ENCODE peak calls at places on chromosomes 2 and 18, in five cellular contexts. N is uterus, Q is GM10248, O is tibial artery, S is brain microvascular endothelial cell. H is an unnamed sample.

GRCh38 chr2:129910446-129911362 is 68.8 kb upstream of the RAB6C start:
- DNase-seq in N (no peak), Q (no peak), O (no peak), S (no peak), H (no peak)

GRCh38 chr2:218020281-218020680 is 17.5 kb upstream of the TNS1 start:
- DNase-seq in N (no peak), Q (no peak), O (peak), S (no peak), H (peak)

GRCh38 chr2:42558827-42559226 is 9.6 kb upstream of the MTA3 start:
- DNase-seq in N (no peak), Q (no peak), O (no peak), S (no peak), H (no peak)

GRCh38 chr18:76958692-76959341 is 136.5 kb downstream of the ZNF236 start:
- DNase-seq in N (no peak), Q (no peak), O (no peak), S (peak), H (no peak)

GRCh38 chr2:160247295-160247694 is 47.2 kb upstream of the ITGB6 start:
- DNase-seq in N (no peak), Q (no peak), O (no peak), S (no peak), H (no peak)

GRCh38 chr2:62803961-62804360 is 98.4 kb downstream of the EHBP1 start:
- DNase-seq in N (no peak), Q (no peak), O (no peak), S (no peak), H (no peak)

GRCh38 chr2:33212151-33212550 is 264.3 kb upstream of the RASGRP3 start:
- DNase-seq in N (no peak), Q (no peak), O (peak), S (peak), H (no peak)

GRCh38 chr18:44680271-44681038 is at the start of gene SETBP1:
- DNase-seq in N (peak), Q (peak), O (peak), S (no peak), H (no peak)

GRCh38 chr2:119282139-119282965 is 58.7 kb downstream of the STEAP3 start:
- DNase-seq in N (no peak), Q (no peak), O (no peak), S (no peak), H (no peak)

GRCh38 chr18:48875942-48876511 is 74.7 kb downstream of the SMAD7 start:
- DNase-seq in N (no peak), Q (no peak), O (peak), S (no peak), H (peak)

GRCh38 chr2:161604901-161605300 is 19.3 kb upstream of the SLC4A10 start:
- DNase-seq in N (no peak), Q (no peak), O (no peak), S (no peak), H (no peak)

GRCh38 chr2:96648306-96648705 is 5.7 kb downstream of the FER1L5 start:
- DNase-seq in N (no peak), Q (no peak), O (no peak), S (no peak), H (no peak)

GRCh38 chr2:15813481-15814266 is 126.7 kb upstream of the MYCN start:
- DNase-seq in N (no peak), Q (no peak), O (no peak), S (no peak), H (no peak)

GRCh38 chr18:48540329-48541025 is 1.6 kb downstream of the CTIF start:
- DNase-seq in N (peak), Q (peak), O (peak), S (peak), H (peak)

GRCh38 chr2:3491716-3492474 is 27.4 kb downstream of the ADI1 start:
- DNase-seq in N (no peak), Q (peak), O (no peak), S (no peak), H (peak)

GRCh38 chr2:160063266-160063665 is 851 bp upstream of the PLA2R1 start:
- DNase-seq in N (no peak), Q (no peak), O (no peak), S (no peak), H (no peak)

GRCh38 chr2:202043473-202043872 is 9.8 kb downstream of the FZD7 start:
- DNase-seq in N (no peak), Q (no peak), O (no peak), S (no peak), H (no peak)

GRCh38 chr2:191333911-191334357 is 88.7 kb downstream of the MYO1B start:
- DNase-seq in N (peak), Q (no peak), O (no peak), S (peak), H (no peak)

GRCh38 chr2:232022733-232023132 is 61.2 kb downstream of the DIS3L2 start:
- DNase-seq in N (no peak), Q (no peak), O (no peak), S (no peak), H (no peak)

GRCh38 chr2:127829845-127830246 is 18.9 kb upstream of the WDR33 start:
- DNase-seq in N (no peak), Q (peak), O (no peak), S (no peak), H (no peak)

GRCh38 chr2:200469708-200470600 is 39.9 kb downstream of the KCTD18 start:
- DNase-seq in N (peak), Q (no peak), O (no peak), S (no peak), H (no peak)

GRCh38 chr2:58182527-58182926 is 58.6 kb downstream of the FANCL start:
- DNase-seq in N (no peak), Q (no peak), O (no peak), S (no peak), H (no peak)

GRCh38 chr2:31127931-31128330 is 10.3 kb downstream of the GALNT14 start:
- DNase-seq in N (no peak), Q (no peak), O (no peak), S (no peak), H (no peak)

GRCh38 chr2:231490801-231491200 is 26.5 kb upstream of the NCL start:
- DNase-seq in N (no peak), Q (no peak), O (no peak), S (no peak), H (no peak)

GRCh38 chr18:41073372-41073954 is 881.6 kb upstream of the PIK3C3 start:
- DNase-seq in N (no peak), Q (no peak), O (no peak), S (peak), H (no peak)

GRCh38 chr2:23532311-23533013 is 147.5 kb downstream of the KLHL29 start:
- DNase-seq in N (peak), Q (peak), O (no peak), S (no peak), H (peak)

GRCh38 chr2:68824831-68825230 is 46.4 kb downstream of the BMP10 start:
- DNase-seq in N (no peak), Q (no peak), O (no peak), S (peak), H (no peak)

GRCh38 chr2:100239513-100240210 is 82.6 kb downstream of the LONRF2 start:
- DNase-seq in N (no peak), Q (no peak), O (no peak), S (no peak), H (no peak)

GRCh38 chr2:212595036-212595654 is 56.5 kb upstream of the ERBB4 start:
- DNase-seq in N (no peak), Q (no peak), O (no peak), S (no peak), H (no peak)
- TF ChIP-seq CTCF in N (no peak), Q (peak), O (no peak), S (peak), H (peak)

GRCh38 chr18:65255417-65255816 is 495.4 kb upstream of the CDH7 start:
- DNase-seq in N (no peak), Q (no peak), O (no peak), S (no peak), H (no peak)
- TF ChIP-seq CTCF in N (no peak), Q (no peak), O (no peak), S (no peak), H (no peak)

DNA sequence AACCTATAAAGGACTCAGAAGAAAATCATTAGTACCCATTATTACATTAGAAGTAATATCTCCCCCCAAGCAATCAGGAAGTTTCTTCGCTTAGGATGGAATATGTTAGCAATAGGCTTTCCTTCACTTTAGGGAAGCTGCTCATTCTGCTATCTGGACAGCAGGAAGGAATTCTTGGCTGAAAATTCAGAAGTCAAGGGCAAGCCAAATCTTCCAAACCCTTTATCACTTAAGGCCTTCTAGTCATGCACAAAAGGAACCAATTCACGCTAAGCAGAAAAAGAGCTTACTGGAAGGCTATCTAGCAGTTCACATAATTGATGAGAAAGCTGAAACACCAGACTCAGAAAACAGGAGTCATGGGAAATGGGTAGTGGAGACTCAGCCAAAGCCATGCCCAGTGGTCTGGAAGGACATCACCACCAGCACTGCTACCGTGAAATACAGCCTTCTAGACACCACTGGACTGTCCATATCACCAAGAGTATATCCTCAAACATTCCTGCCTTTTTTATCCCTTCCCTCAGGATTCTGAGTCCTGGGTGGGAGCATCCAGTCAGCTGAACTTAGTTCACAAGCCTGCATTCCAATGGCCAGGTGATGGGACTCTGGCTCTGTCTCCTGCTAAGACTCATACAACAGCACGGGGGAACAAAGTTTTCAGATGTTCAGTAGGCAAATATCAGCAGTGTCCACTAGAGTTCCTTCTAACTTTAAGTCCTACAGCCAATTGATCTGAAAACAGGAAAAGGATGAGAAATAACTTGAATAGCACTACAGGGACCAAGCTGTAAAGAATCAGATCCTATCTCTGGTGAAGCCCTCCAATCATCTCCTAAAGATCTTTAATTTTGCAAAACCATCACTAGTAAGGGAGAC is 14.8 kb upstream of the ADAM17 start:
- DNase-seq in N (no peak), Q (no peak), O (no peak), S (no peak), H (no peak)
- TF ChIP-seq CTCF in N (no peak), Q (no peak), O (no peak), S (peak), H (peak)

DNA sequence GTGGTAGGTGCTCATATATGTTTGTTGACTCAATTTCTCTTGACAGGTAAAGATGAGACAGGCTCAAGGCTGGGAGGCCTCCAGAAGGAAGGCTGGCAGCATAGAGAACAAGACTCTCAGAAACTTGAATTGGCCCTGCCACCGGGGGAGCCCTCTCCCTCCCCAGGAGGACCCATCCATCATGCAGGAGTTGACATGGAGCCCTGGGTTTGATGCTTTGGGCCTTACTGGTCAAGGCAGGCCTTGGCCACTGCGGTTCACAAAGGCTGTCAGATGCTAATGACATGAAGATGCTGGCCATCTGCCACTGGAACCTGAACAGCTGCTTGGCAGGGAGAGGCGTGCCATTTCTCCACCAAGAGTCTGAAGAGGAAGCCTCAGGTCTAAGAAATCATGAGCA is 193.6 kb downstream of the MTCL1 start:
- DNase-seq in N (no peak), Q (no peak), O (no peak), S (no peak), H (no peak)
- TF ChIP-seq CTCF in N (no peak), Q (no peak), O (no peak), S (peak), H (no peak)

GRCh38 chr2:27582695-27583389 is at the start of gene ZNF512:
- DNase-seq in N (peak), Q (peak), O (peak), S (peak), H (peak)
- TF ChIP-seq CTCF in N (no peak), Q (no peak), O (no peak), S (peak), H (peak)

GRCh38 chr2:723761-724160 is 46.6 kb upstream of the TMEM18 start:
- DNase-seq in N (no peak), Q (no peak), O (no peak), S (no peak), H (no peak)
- TF ChIP-seq CTCF in N (no peak), Q (no peak), O (no peak), S (no peak), H (no peak)

DNA sequence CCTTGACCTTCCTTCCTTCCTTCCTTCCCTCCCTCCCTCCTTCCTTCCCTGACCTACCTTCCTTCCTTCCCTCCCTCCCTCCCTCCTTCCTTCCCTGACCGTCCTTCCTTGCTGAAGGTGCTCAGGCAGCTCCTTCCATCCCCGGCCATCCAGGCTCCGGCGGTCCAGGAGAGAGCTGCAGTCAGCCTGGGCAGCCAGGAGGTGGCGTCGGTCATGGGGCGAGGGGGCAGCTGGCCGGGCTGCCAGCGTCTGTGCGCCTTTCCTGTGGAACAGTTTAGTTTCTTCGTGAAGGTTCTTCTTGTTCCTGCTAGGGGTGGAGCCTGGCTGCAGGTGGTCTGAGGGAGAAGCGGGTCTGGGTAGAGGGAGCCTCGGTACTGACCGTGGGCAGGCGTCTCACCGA is 15.7 kb downstream of the GPR35 start:
- DNase-seq in N (no peak), Q (no peak), O (peak), S (no peak), H (peak)
- TF ChIP-seq CTCF in N (no peak), Q (no peak), O (no peak), S (peak), H (peak)

H was measured in chondrocyte.